ENCODE peak calls at places on chromosome 4, in ten cellular contexts. V is lung; A is lower leg skin; L is Calu3; H is activated naive CD4-positive, alpha-beta T cell treated with anti-CD3 and anti-CD28 coated beads, Interleukin-2, amount 50 U/mL, for 72 hours; X is activated T-cell treated with anti-CD3 and anti-CD28 coated beads, Interleukin-2, amount 50 U/mL, for 72 hours; B is T-cell; C is HFFc6; R is RWPE1; P is NCI-H2029 treated with DMSO at 0.1 percent for 48 hours. I is an unnamed sample.
A peak's percentile ranks its signal among the peaks of the same experiment; 100 is the strongest.

GRCh38 chr4:26024079-26024478 is 110.1 kb downstream of the SMIM20 start:
- DNase-seq in V (no peak), A (peak; percentile 23), L (no peak), H (no peak), X (no peak), B (no peak), C (no peak), R (no peak), P (no peak), I (no peak)

GRCh38 chr4:38230121-38230728 is 270.0 kb downstream of the PTTG2 start:
- DNase-seq in V (no peak), A (no peak), L (peak; percentile 46), H (no peak), X (no peak), B (no peak), C (no peak), R (peak; percentile 71), P (no peak), I (no peak)

GRCh38 chr4:25722964-25723363 is 67.3 kb downstream of the SLC34A2 start:
- DNase-seq in V (no peak), A (no peak), L (no peak), H (no peak), X (no peak), B (no peak), C (no peak), R (no peak), P (no peak), I (no peak)

GRCh38 chr4:138893991-138894390 is 121.6 kb upstream of the NOCT start:
- DNase-seq in V (no peak), A (no peak), L (no peak), H (no peak), X (no peak), B (no peak), C (no peak), R (no peak), P (no peak), I (no peak)

GRCh38 chr4:159346681-159347080 is 243.8 kb downstream of the RAPGEF2 start:
- DNase-seq in V (no peak), A (no peak), L (no peak), H (no peak), X (no peak), B (no peak), C (no peak), R (no peak), P (no peak), I (no peak)

GRCh38 chr4:118772149-118773081 is 63.5 kb downstream of the SEC24D start:
- DNase-seq in V (no peak), A (no peak), L (no peak), H (no peak), X (no peak), B (no peak), C (peak; percentile 54), R (peak; percentile 60), P (peak; percentile 16), I (peak; percentile 29)

GRCh38 chr4:101818362-101818761 is 27.8 kb downstream of the BANK1 start:
- DNase-seq in V (no peak), A (no peak), L (no peak), H (no peak), X (no peak), B (no peak), C (peak; percentile 4), R (no peak), P (no peak), I (no peak)

GRCh38 chr4:38621004-38621684 is 42.9 kb upstream of the KLF3 start:
- DNase-seq in V (peak; percentile 76), A (no peak), L (peak; percentile 62), H (no peak), X (no peak), B (no peak), C (peak; percentile 26), R (peak; percentile 84), P (peak; percentile 64), I (no peak)

GRCh38 chr4:159024266-159024665 is 78.6 kb upstream of the RAPGEF2 start:
- DNase-seq in V (no peak), A (no peak), L (no peak), H (no peak), X (no peak), B (no peak), C (no peak), R (no peak), P (no peak), I (no peak)

GRCh38 chr4:8503801-8504200 is 63.2 kb downstream of the TRMT44 start:
- DNase-seq in V (no peak), A (no peak), L (no peak), H (no peak), X (no peak), B (no peak), C (no peak), R (no peak), P (no peak), I (no peak)

GRCh38 chr4:94516999-94517398 is 65.3 kb downstream of the PDLIM5 start:
- DNase-seq in V (no peak), A (no peak), L (no peak), H (no peak), X (no peak), B (no peak), C (peak; percentile 50), R (peak; percentile 76), P (peak; percentile 9), I (no peak)

GRCh38 chr4:189088783-189089182 is 851.9 kb upstream of the FRG1 start:
- DNase-seq in V (no peak), A (no peak), L (no peak), H (no peak), X (no peak), B (no peak), C (no peak), R (no peak), P (peak; percentile 69), I (no peak)

GRCh38 chr4:113732923-113733527 is 28.5 kb downstream of the CAMK2D start:
- DNase-seq in V (no peak), A (no peak), L (no peak), H (no peak), X (no peak), B (no peak), C (no peak), R (no peak), P (no peak), I (no peak)

GRCh38 chr4:2337896-2338295 is 76.0 kb upstream of the MXD4 start:
- DNase-seq in V (peak; percentile 24), A (peak; percentile 64), L (no peak), H (peak; percentile 35), X (no peak), B (no peak), C (no peak), R (no peak), P (no peak), I (no peak)

GRCh38 chr4:185079271-185079905 is 61.1 kb downstream of the HELT start:
- DNase-seq in V (no peak), A (no peak), L (no peak), H (no peak), X (no peak), B (no peak), C (no peak), R (no peak), P (no peak), I (no peak)

GRCh38 chr4:3322059-3322550 is 29.3 kb downstream of the RGS12 start:
- DNase-seq in V (no peak), A (peak; percentile 83), L (no peak), H (no peak), X (no peak), B (no peak), C (no peak), R (no peak), P (peak; percentile 55), I (no peak)

GRCh38 chr4:113996599-113997177 is 17.2 kb upstream of the ARSJ start:
- DNase-seq in V (no peak), A (no peak), L (no peak), H (no peak), X (no peak), B (no peak), C (peak; percentile 73), R (no peak), P (no peak), I (no peak)

GRCh38 chr4:89752932-89753598 is 83.9 kb downstream of the SNCA start:
- DNase-seq in V (no peak), A (peak; percentile 86), L (no peak), H (no peak), X (no peak), B (no peak), C (peak; percentile 96), R (peak; percentile 16), P (no peak), I (no peak)

GRCh38 chr4:85717366-85717765 is 242.4 kb downstream of the ARHGAP24 start:
- DNase-seq in V (no peak), A (no peak), L (no peak), H (no peak), X (no peak), B (no peak), C (peak; percentile 15), R (no peak), P (no peak), I (no peak)

GRCh38 chr4:185005209-185005819 is 13.0 kb upstream of the HELT start:
- DNase-seq in V (peak; percentile 87), A (peak; percentile 95), L (peak; percentile 81), H (no peak), X (peak; percentile 86), B (peak; percentile 74), C (peak; percentile 56), R (peak; percentile 74), P (peak; percentile 33), I (peak; percentile 48)

GRCh38 chr4:1727117-1728031 is 6.1 kb downstream of the TACC3 start:
- DNase-seq in V (peak; percentile 63), A (peak; percentile 93), L (peak; percentile 87), H (no peak), X (no peak), B (no peak), C (peak; percentile 81), R (peak; percentile 76), P (no peak), I (no peak)

GRCh38 chr4:141021397-141022194 is 111.7 kb downstream of the RNF150 start:
- DNase-seq in V (no peak), A (no peak), L (no peak), H (no peak), X (no peak), B (no peak), C (no peak), R (no peak), P (no peak), I (no peak)

GRCh38 chr4:82320351-82320750 is 53.4 kb downstream of the HNRNPD start:
- DNase-seq in V (no peak), A (no peak), L (no peak), H (no peak), X (no peak), B (no peak), C (no peak), R (no peak), P (no peak), I (no peak)

GRCh38 chr4:71607109-71607508 is 176.8 kb downstream of the GC start:
- DNase-seq in V (no peak), A (no peak), L (no peak), H (no peak), X (no peak), B (no peak), C (no peak), R (no peak), P (no peak), I (no peak)

GRCh38 chr4:173214231-173214630 is 45.6 kb downstream of the GALNT7 start:
- DNase-seq in V (no peak), A (no peak), L (no peak), H (no peak), X (no peak), B (no peak), C (no peak), R (no peak), P (no peak), I (no peak)

GRCh38 chr4:123749408-123749807 is 352.8 kb downstream of the SPRY1 start:
- DNase-seq in V (no peak), A (no peak), L (no peak), H (no peak), X (no peak), B (no peak), C (no peak), R (no peak), P (no peak), I (no peak)

GRCh38 chr4:176320976-176321361 is 1.2 kb downstream of the SPCS3 start:
- DNase-seq in V (no peak), A (no peak), L (no peak), H (no peak), X (no peak), B (no peak), C (no peak), R (no peak), P (no peak), I (no peak)

GRCh38 chr4:6087669-6088068 is 69.4 kb upstream of the C4orf50 start:
- DNase-seq in V (no peak), A (peak; percentile 45), L (peak; percentile 35), H (no peak), X (no peak), B (no peak), C (no peak), R (peak; percentile 15), P (peak; percentile 42), I (no peak)

I was measured in central memory CD4-positive, alpha-beta T cell.